ENCODE peak calls at places on chromosomes 6 and 20, in ten cellular contexts. H is kidney glomerular epithelial cell; V is ovary; S is left colon; N is CD8-positive, alpha-beta T cell; M is NCI-H524; C is lower lobe of right lung; K is astrocyte of the hippocampus; F is fibroblast of villous mesenchyme; A is activated CD8-positive, alpha-beta T cell treated with anti-CD3 and anti-CD28 coated beads for 36 hours. U is an unnamed sample.

GRCh38 chr6:149250982-149251381 is 66.5 kb upstream of the TAB2 start:
- DNase-seq in H (no peak), V (no peak), S (no peak), N (no peak), M (no peak), C (no peak), K (no peak), F (no peak), A (no peak), U (no peak)

GRCh38 chr6:20212392-20213111 is at the start of gene MBOAT1:
- DNase-seq in H (peak; percentile 78), V (peak; percentile 89), S (peak; percentile 88), N (peak; percentile 48), M (peak; percentile 73), C (peak; percentile 94), K (peak; percentile 97), F (peak; percentile 92), A (peak; percentile 67), U (peak; percentile 89)

GRCh38 chr6:49565855-49566254 is 15.4 kb downstream of the C6orf141 start:
- DNase-seq in H (no peak), V (no peak), S (no peak), N (no peak), M (no peak), C (no peak), K (no peak), F (no peak), A (no peak), U (no peak)

GRCh38 chr6:109330263-109330662 is 52.0 kb downstream of the CD164 start:
- DNase-seq in H (no peak), V (no peak), S (no peak), N (no peak), M (no peak), C (no peak), K (no peak), F (no peak), A (no peak), U (no peak)

GRCh38 chr6:36062247-36062646 is 34.6 kb downstream of the MAPK14 start:
- DNase-seq in H (no peak), V (no peak), S (no peak), N (no peak), M (no peak), C (no peak), K (no peak), F (no peak), A (no peak), U (no peak)

GRCh38 chr20:4925842-4926530 is 75.3 kb downstream of the SLC23A2 start:
- DNase-seq in H (peak; percentile 27), V (peak; percentile 53), S (peak; percentile 57), N (no peak), M (no peak), C (peak; percentile 53), K (peak; percentile 88), F (peak; percentile 88), A (no peak), U (peak; percentile 79)

GRCh38 chr6:66735106-66735890 is 1028.3 kb upstream of the EYS start:
- DNase-seq in H (no peak), V (no peak), S (no peak), N (no peak), M (no peak), C (no peak), K (peak; percentile 1), F (peak; percentile 22), A (no peak), U (no peak)

GRCh38 chr20:17644451-17644850 is 37.6 kb downstream of the RRBP1 start:
- DNase-seq in H (no peak), V (no peak), S (peak; percentile 41), N (no peak), M (no peak), C (peak; percentile 47), K (no peak), F (no peak), A (no peak), U (no peak)

GRCh38 chr6:87066449-87067288 is 28.2 kb downstream of the CGA start:
- DNase-seq in H (peak; percentile 43), V (peak; percentile 32), S (peak; percentile 31), N (no peak), M (peak; percentile 67), C (no peak), K (peak; percentile 77), F (peak; percentile 71), A (peak; percentile 58), U (peak; percentile 23)

GRCh38 chr20:60937581-60937980 is 314.5 kb upstream of the CDH4 start:
- DNase-seq in H (no peak), V (no peak), S (no peak), N (no peak), M (no peak), C (no peak), K (no peak), F (no peak), A (no peak), U (no peak)

GRCh38 chr6:127471379-127472255 is 12.4 kb upstream of the KIAA0408 start:
- DNase-seq in H (peak; percentile 66), V (no peak), S (no peak), N (no peak), M (no peak), C (no peak), K (peak; percentile 11), F (no peak), A (no peak), U (no peak)

GRCh38 chr6:122803056-122803695 is 14.1 kb downstream of the SMPDL3A start:
- DNase-seq in H (no peak), V (no peak), S (no peak), N (no peak), M (no peak), C (no peak), K (no peak), F (peak; percentile 99), A (no peak), U (no peak)

GRCh38 chr6:830667-831327 is 137.9 kb upstream of the EXOC2 start:
- DNase-seq in H (no peak), V (no peak), S (no peak), N (no peak), M (peak; percentile 61), C (no peak), K (no peak), F (no peak), A (no peak), U (no peak)

GRCh38 chr6:149834513-149835481 is 29.4 kb downstream of the LRP11 start:
- DNase-seq in H (peak; percentile 60), V (peak; percentile 53), S (peak; percentile 67), N (peak; percentile 76), M (peak; percentile 72), C (no peak), K (peak; percentile 85), F (peak; percentile 74), A (peak; percentile 82), U (peak; percentile 49)

GRCh38 chr6:111173341-111173740 is 86.0 kb downstream of the SLC16A10 start:
- DNase-seq in H (no peak), V (no peak), S (no peak), N (no peak), M (no peak), C (no peak), K (no peak), F (no peak), A (no peak), U (no peak)

GRCh38 chr6:16635810-16636602 is 125.3 kb downstream of the ATXN1 start:
- DNase-seq in H (peak; percentile 88), V (no peak), S (no peak), N (no peak), M (no peak), C (no peak), K (peak; percentile 88), F (peak; percentile 33), A (peak; percentile 42), U (peak; percentile 27)

GRCh38 chr6:42316390-42316970 is 98.8 kb upstream of the MRPS10 start:
- DNase-seq in H (peak; percentile 67), V (no peak), S (peak; percentile 60), N (no peak), M (no peak), C (peak; percentile 54), K (no peak), F (peak; percentile 56), A (no peak), U (no peak)

GRCh38 chr20:58721951-58722371 is 29.4 kb downstream of the NPEPL1 start:
- DNase-seq in H (no peak), V (no peak), S (no peak), N (no peak), M (no peak), C (no peak), K (no peak), F (no peak), A (no peak), U (no peak)

GRCh38 chr20:31661625-31662371 is 24.1 kb downstream of the COX4I2 start:
- DNase-seq in H (peak; percentile 51), V (peak; percentile 81), S (peak; percentile 93), N (peak; percentile 82), M (peak; percentile 86), C (peak; percentile 88), K (peak; percentile 93), F (peak; percentile 84), A (peak; percentile 86), U (peak; percentile 75)

GRCh38 chr6:113994934-113995342 is 24.0 kb upstream of the HDAC2 start:
- DNase-seq in H (peak; percentile 77), V (no peak), S (peak; percentile 35), N (no peak), M (peak; percentile 95), C (no peak), K (peak; percentile 92), F (peak; percentile 88), A (peak; percentile 18), U (peak; percentile 68)

GRCh38 chr6:164396071-164397047 is 913.0 kb downstream of the C6orf118 start:
- DNase-seq in H (no peak), V (no peak), S (no peak), N (no peak), M (peak; percentile 14), C (no peak), K (peak; percentile 39), F (peak; percentile 23), A (no peak), U (no peak)

GRCh38 chr20:20593447-20594170 is 118.8 kb downstream of the RALGAPA2 start:
- DNase-seq in H (no peak), V (peak; percentile 31), S (peak; percentile 16), N (no peak), M (peak; percentile 100), C (peak; percentile 47), K (peak; percentile 63), F (peak; percentile 67), A (peak; percentile 38), U (peak; percentile 13)

GRCh38 chr20:37081717-37082289 is 14.0 kb downstream of the RBL1 start:
- DNase-seq in H (no peak), V (no peak), S (peak; percentile 38), N (peak; percentile 58), M (no peak), C (no peak), K (peak; percentile 16), F (no peak), A (peak; percentile 36), U (no peak)

GRCh38 chr6:160207618-160208017 is 51.0 kb downstream of the SLC22A2 start:
- DNase-seq in H (no peak), V (no peak), S (no peak), N (no peak), M (no peak), C (no peak), K (no peak), F (no peak), A (no peak), U (no peak)

GRCh38 chr20:53859684-53860083 is 210.7 kb downstream of the BCAS1 start:
- DNase-seq in H (no peak), V (no peak), S (peak; percentile 39), N (no peak), M (peak; percentile 69), C (peak; percentile 51), K (no peak), F (no peak), A (no peak), U (no peak)

GRCh38 chr6:151254451-151255081 is 14.8 kb downstream of the AKAP12 start:
- DNase-seq in H (peak; percentile 55), V (no peak), S (no peak), N (no peak), M (no peak), C (no peak), K (peak; percentile 81), F (peak; percentile 48), A (no peak), U (no peak)

GRCh38 chr6:4262506-4262905 is 127.1 kb upstream of the ECI2 start:
- DNase-seq in H (no peak), V (no peak), S (no peak), N (no peak), M (no peak), C (no peak), K (no peak), F (no peak), A (no peak), U (no peak)

GRCh38 chr6:40349092-40349491 is 238.1 kb downstream of the LRFN2 start:
- DNase-seq in H (peak; percentile 68), V (no peak), S (no peak), N (peak; percentile 3), M (peak; percentile 83), C (no peak), K (peak; percentile 65), F (peak; percentile 24), A (no peak), U (peak; percentile 2)